ENCODE peak calls at places on chromosomes 16 and 17, in ten cellular contexts. One of them, this sample, is unnamed.

GRCh38 chr16:28277537-28278388 is 14.6 kb upstream of the SBK1 start:
- DNase-seq in GM12878: peak
- DNase-seq in endothelial cell of umbilical vein: peak
- DNase-seq in A549: peak
- DNase-seq in IMR-90: peak
- DNase-seq in tibial nerve: peak
- DNase-seq in heart left ventricle: peak
- DNase-seq in ovary: peak
- DNase-seq in breast epithelium: peak
- DNase-seq in prostate gland: peak
- DNase-seq in this sample: peak

GRCh38 chr16:84082110-84082509 is 34.6 kb downstream of the MBTPS1 start:
- DNase-seq in GM12878: no peak
- DNase-seq in endothelial cell of umbilical vein: no peak
- DNase-seq in A549: no peak
- DNase-seq in IMR-90: no peak
- DNase-seq in tibial nerve: no peak
- DNase-seq in heart left ventricle: no peak
- DNase-seq in ovary: no peak
- DNase-seq in breast epithelium: no peak
- DNase-seq in prostate gland: no peak
- DNase-seq in this sample: no peak

GRCh38 chr16:19174478-19174877 is 6.4 kb downstream of the SYT17 start:
- DNase-seq in GM12878: no peak
- DNase-seq in endothelial cell of umbilical vein: no peak
- DNase-seq in A549: no peak
- DNase-seq in IMR-90: no peak
- DNase-seq in tibial nerve: no peak
- DNase-seq in heart left ventricle: no peak
- DNase-seq in ovary: no peak
- DNase-seq in breast epithelium: no peak
- DNase-seq in prostate gland: no peak
- DNase-seq in this sample: no peak

GRCh38 chr17:48799069-48799710 is 17.8 kb downstream of the TTLL6 start:
- DNase-seq in GM12878: no peak
- DNase-seq in endothelial cell of umbilical vein: no peak
- DNase-seq in A549: peak
- DNase-seq in IMR-90: no peak
- DNase-seq in tibial nerve: no peak
- DNase-seq in heart left ventricle: no peak
- DNase-seq in ovary: no peak
- DNase-seq in breast epithelium: no peak
- DNase-seq in prostate gland: no peak
- DNase-seq in this sample: no peak

GRCh38 chr16:1466968-1467521 is 7.8 kb downstream of the CLCN7 start:
- DNase-seq in GM12878: no peak
- DNase-seq in endothelial cell of umbilical vein: no peak
- DNase-seq in A549: peak
- DNase-seq in IMR-90: peak
- DNase-seq in tibial nerve: no peak
- DNase-seq in heart left ventricle: peak
- DNase-seq in ovary: no peak
- DNase-seq in breast epithelium: no peak
- DNase-seq in prostate gland: no peak
- DNase-seq in this sample: no peak

GRCh38 chr17:5035356-5035755 is at the start of gene SLC52A1:
- DNase-seq in GM12878: no peak
- DNase-seq in endothelial cell of umbilical vein: no peak
- DNase-seq in A549: peak
- DNase-seq in IMR-90: no peak
- DNase-seq in tibial nerve: no peak
- DNase-seq in heart left ventricle: no peak
- DNase-seq in ovary: no peak
- DNase-seq in breast epithelium: no peak
- DNase-seq in prostate gland: peak
- DNase-seq in this sample: no peak

GRCh38 chr17:4514206-4514605 is 15.5 kb downstream of the SPNS2 start:
- DNase-seq in GM12878: no peak
- DNase-seq in endothelial cell of umbilical vein: no peak
- DNase-seq in A549: no peak
- DNase-seq in IMR-90: no peak
- DNase-seq in tibial nerve: no peak
- DNase-seq in heart left ventricle: no peak
- DNase-seq in ovary: no peak
- DNase-seq in breast epithelium: peak
- DNase-seq in prostate gland: peak
- DNase-seq in this sample: no peak

GRCh38 chr17:2173005-2173404 is 118.1 kb downstream of the HIC1 start:
- DNase-seq in GM12878: no peak
- DNase-seq in endothelial cell of umbilical vein: peak
- DNase-seq in A549: no peak
- DNase-seq in IMR-90: peak
- DNase-seq in tibial nerve: no peak
- DNase-seq in heart left ventricle: peak
- DNase-seq in ovary: no peak
- DNase-seq in breast epithelium: no peak
- DNase-seq in prostate gland: no peak
- DNase-seq in this sample: no peak

DNA sequence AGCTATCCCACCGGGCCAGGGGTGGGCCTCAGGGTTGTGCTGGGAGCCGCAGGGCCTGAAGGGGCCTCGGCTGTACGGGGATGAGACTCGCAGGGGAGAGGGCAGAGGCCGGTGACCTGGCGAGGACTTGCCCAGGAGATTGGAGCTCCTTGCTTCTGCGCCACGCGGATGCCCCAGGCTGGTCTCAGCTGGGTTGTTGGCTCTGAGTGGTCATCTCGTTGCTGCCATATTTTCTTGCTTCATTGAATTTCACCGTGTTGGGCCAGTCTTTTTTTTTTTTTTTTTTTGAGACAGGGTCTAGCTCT is 93.1 kb upstream of the ZNF750 start:
- DNase-seq in GM12878: no peak
- DNase-seq in endothelial cell of umbilical vein: no peak
- DNase-seq in A549: no peak
- DNase-seq in IMR-90: no peak
- DNase-seq in tibial nerve: no peak
- DNase-seq in heart left ventricle: no peak
- DNase-seq in ovary: peak
- DNase-seq in breast epithelium: no peak
- DNase-seq in prostate gland: no peak
- DNase-seq in this sample: peak
- H3K4me3 ChIP-seq in GM12878: no peak
- H3K4me3 ChIP-seq in endothelial cell of umbilical vein: no peak
- H3K4me3 ChIP-seq in A549: no peak
- H3K4me3 ChIP-seq in IMR-90: no peak
- H3K4me3 ChIP-seq in tibial nerve: no peak
- H3K4me3 ChIP-seq in heart left ventricle: no peak
- H3K4me3 ChIP-seq in ovary: no peak
- H3K4me3 ChIP-seq in breast epithelium: no peak
- H3K4me3 ChIP-seq in prostate gland: no peak
- H3K4me3 ChIP-seq in this sample: no peak

GRCh38 chr17:21352981-21353265 is 23.2 kb upstream of the KCNJ12 start:
- DNase-seq in GM12878: no peak
- DNase-seq in endothelial cell of umbilical vein: no peak
- DNase-seq in A549: no peak
- DNase-seq in IMR-90: no peak
- DNase-seq in tibial nerve: no peak
- DNase-seq in heart left ventricle: no peak
- DNase-seq in ovary: no peak
- DNase-seq in breast epithelium: no peak
- DNase-seq in prostate gland: no peak
- DNase-seq in this sample: no peak

GRCh38 chr17:21353326-21354010 is 22.7 kb upstream of the KCNJ12 start:
- DNase-seq in GM12878: no peak
- DNase-seq in endothelial cell of umbilical vein: no peak
- DNase-seq in A549: no peak
- DNase-seq in IMR-90: no peak
- DNase-seq in tibial nerve: no peak
- DNase-seq in heart left ventricle: no peak
- DNase-seq in ovary: no peak
- DNase-seq in breast epithelium: no peak
- DNase-seq in prostate gland: no peak
- DNase-seq in this sample: no peak

GRCh38 chr17:21355586-21355985 is 20.6 kb upstream of the KCNJ12 start:
- DNase-seq in GM12878: no peak
- DNase-seq in endothelial cell of umbilical vein: no peak
- DNase-seq in A549: no peak
- DNase-seq in IMR-90: no peak
- DNase-seq in tibial nerve: no peak
- DNase-seq in heart left ventricle: peak
- DNase-seq in ovary: no peak
- DNase-seq in breast epithelium: no peak
- DNase-seq in prostate gland: no peak
- DNase-seq in this sample: no peak

GRCh38 chr17:21356537-21357127 is 19.5 kb upstream of the KCNJ12 start:
- DNase-seq in GM12878: no peak
- DNase-seq in endothelial cell of umbilical vein: no peak
- DNase-seq in A549: no peak
- DNase-seq in IMR-90: no peak
- DNase-seq in tibial nerve: no peak
- DNase-seq in heart left ventricle: no peak
- DNase-seq in ovary: no peak
- DNase-seq in breast epithelium: no peak
- DNase-seq in prostate gland: no peak
- DNase-seq in this sample: no peak

DNA sequence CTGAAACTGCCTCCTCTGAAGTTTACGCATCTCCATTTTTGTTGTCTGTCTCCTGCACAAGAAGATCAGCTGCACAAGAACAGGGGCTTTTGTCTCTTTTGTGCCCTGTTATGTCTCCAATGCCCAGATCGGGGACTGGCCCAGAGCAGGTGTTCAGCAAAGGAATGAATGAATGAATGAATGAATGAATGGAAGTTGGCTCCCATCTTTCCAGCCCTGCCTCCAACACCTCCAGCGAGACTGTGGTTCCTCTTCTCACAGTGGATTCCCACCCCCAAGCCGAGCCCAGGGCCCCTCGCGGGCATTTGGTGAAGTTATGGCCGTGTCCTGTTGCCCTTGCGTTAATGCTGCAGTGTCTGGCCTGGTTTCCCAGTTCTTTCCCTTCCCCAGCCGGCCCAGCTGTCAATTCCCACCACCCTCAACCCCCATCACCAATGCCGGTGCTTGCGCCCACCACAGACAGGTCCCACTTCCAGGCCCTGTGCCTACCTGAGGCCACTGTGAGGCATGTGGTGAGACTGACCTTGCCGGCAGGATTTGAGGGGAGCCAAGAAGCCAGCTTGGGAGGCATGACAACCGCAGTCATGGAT is 21.3 kb upstream of the KCNJ12 start:
- DNase-seq in GM12878: no peak
- DNase-seq in endothelial cell of umbilical vein: no peak
- DNase-seq in A549: no peak
- DNase-seq in IMR-90: no peak
- DNase-seq in tibial nerve: no peak
- DNase-seq in heart left ventricle: peak
- DNase-seq in ovary: no peak
- DNase-seq in breast epithelium: no peak
- DNase-seq in prostate gland: no peak
- DNase-seq in this sample: no peak
- TF ChIP-seq POLR2A in GM12878: no peak
- TF ChIP-seq POLR2A in endothelial cell of umbilical vein: no peak
- TF ChIP-seq POLR2A in A549: no peak
- TF ChIP-seq POLR2A in IMR-90: no peak
- TF ChIP-seq POLR2A in tibial nerve: no peak
- TF ChIP-seq POLR2A in heart left ventricle: no peak
- TF ChIP-seq POLR2A in ovary: no peak
- TF ChIP-seq POLR2A in breast epithelium: no peak
- TF ChIP-seq POLR2A in prostate gland: no peak
- TF ChIP-seq POLR2A in this sample: no peak

GRCh38 chr17:7552621-7553051 is 3.8 kb downstream of the TNFSF12 start:
- DNase-seq in GM12878: peak
- DNase-seq in endothelial cell of umbilical vein: no peak
- DNase-seq in A549: no peak
- DNase-seq in IMR-90: no peak
- DNase-seq in tibial nerve: no peak
- DNase-seq in heart left ventricle: no peak
- DNase-seq in ovary: no peak
- DNase-seq in breast epithelium: no peak
- DNase-seq in prostate gland: no peak
- DNase-seq in this sample: no peak

GRCh38 chr17:7550359-7550758 is 1.5 kb downstream of the TNFSF12 start:
- DNase-seq in GM12878: no peak
- DNase-seq in endothelial cell of umbilical vein: no peak
- DNase-seq in A549: no peak
- DNase-seq in IMR-90: no peak
- DNase-seq in tibial nerve: no peak
- DNase-seq in heart left ventricle: no peak
- DNase-seq in ovary: no peak
- DNase-seq in breast epithelium: no peak
- DNase-seq in prostate gland: no peak
- DNase-seq in this sample: no peak

GRCh38 chr17:7551396-7551795 is 2.5 kb downstream of the TNFSF12 start:
- DNase-seq in GM12878: no peak
- DNase-seq in endothelial cell of umbilical vein: no peak
- DNase-seq in A549: no peak
- DNase-seq in IMR-90: no peak
- DNase-seq in tibial nerve: no peak
- DNase-seq in heart left ventricle: no peak
- DNase-seq in ovary: no peak
- DNase-seq in breast epithelium: no peak
- DNase-seq in prostate gland: no peak
- DNase-seq in this sample: no peak

GRCh38 chr17:7549401-7550055 is 670 bp downstream of the TNFSF12 start:
- DNase-seq in GM12878: no peak
- DNase-seq in endothelial cell of umbilical vein: no peak
- DNase-seq in A549: peak
- DNase-seq in IMR-90: no peak
- DNase-seq in tibial nerve: no peak
- DNase-seq in heart left ventricle: no peak
- DNase-seq in ovary: no peak
- DNase-seq in breast epithelium: no peak
- DNase-seq in prostate gland: no peak
- DNase-seq in this sample: no peak

GRCh38 chr17:7548585-7549400 is at the start of gene TNFSF12:
- DNase-seq in GM12878: no peak
- DNase-seq in endothelial cell of umbilical vein: peak
- DNase-seq in A549: peak
- DNase-seq in IMR-90: peak
- DNase-seq in tibial nerve: peak
- DNase-seq in heart left ventricle: peak
- DNase-seq in ovary: peak
- DNase-seq in breast epithelium: peak
- DNase-seq in prostate gland: peak
- DNase-seq in this sample: peak
- TF ChIP-seq CTCF in GM12878: peak
- TF ChIP-seq CTCF in endothelial cell of umbilical vein: no peak
- TF ChIP-seq CTCF in A549: peak
- TF ChIP-seq CTCF in IMR-90: peak
- TF ChIP-seq CTCF in tibial nerve: peak
- TF ChIP-seq CTCF in heart left ventricle: no peak
- TF ChIP-seq CTCF in ovary: peak
- TF ChIP-seq CTCF in breast epithelium: no peak
- TF ChIP-seq CTCF in prostate gland: peak
- TF ChIP-seq CTCF in this sample: no peak

GRCh38 chr17:56593741-56594527 is 435 bp downstream of the NOG start:
- DNase-seq in GM12878: no peak
- DNase-seq in endothelial cell of umbilical vein: peak
- DNase-seq in A549: no peak
- DNase-seq in IMR-90: peak
- DNase-seq in tibial nerve: no peak
- DNase-seq in heart left ventricle: peak
- DNase-seq in ovary: peak
- DNase-seq in breast epithelium: peak
- DNase-seq in prostate gland: peak
- DNase-seq in this sample: no peak

GRCh38 chr17:56596741-56597494 is 3.4 kb downstream of the NOG start:
- DNase-seq in GM12878: no peak
- DNase-seq in endothelial cell of umbilical vein: no peak
- DNase-seq in A549: no peak
- DNase-seq in IMR-90: no peak
- DNase-seq in tibial nerve: no peak
- DNase-seq in heart left ventricle: no peak
- DNase-seq in ovary: no peak
- DNase-seq in breast epithelium: no peak
- DNase-seq in prostate gland: no peak
- DNase-seq in this sample: peak

GRCh38 chr17:56595831-56596740 is 2.6 kb downstream of the NOG start:
- DNase-seq in GM12878: no peak
- DNase-seq in endothelial cell of umbilical vein: no peak
- DNase-seq in A549: no peak
- DNase-seq in IMR-90: peak
- DNase-seq in tibial nerve: no peak
- DNase-seq in heart left ventricle: no peak
- DNase-seq in ovary: no peak
- DNase-seq in breast epithelium: no peak
- DNase-seq in prostate gland: no peak
- DNase-seq in this sample: peak

GRCh38 chr17:56593073-56593740 is at the start of gene NOG:
- DNase-seq in GM12878: no peak
- DNase-seq in endothelial cell of umbilical vein: peak
- DNase-seq in A549: peak
- DNase-seq in IMR-90: peak
- DNase-seq in tibial nerve: no peak
- DNase-seq in heart left ventricle: peak
- DNase-seq in ovary: peak
- DNase-seq in breast epithelium: no peak
- DNase-seq in prostate gland: peak
- DNase-seq in this sample: no peak

GRCh38 chr17:56594528-56595418 is 1.3 kb downstream of the NOG start:
- DNase-seq in GM12878: no peak
- DNase-seq in endothelial cell of umbilical vein: peak
- DNase-seq in A549: peak
- DNase-seq in IMR-90: peak
- DNase-seq in tibial nerve: no peak
- DNase-seq in heart left ventricle: peak
- DNase-seq in ovary: no peak
- DNase-seq in breast epithelium: no peak
- DNase-seq in prostate gland: no peak
- DNase-seq in this sample: no peak
- H3K4me3 ChIP-seq in GM12878: no peak
- H3K4me3 ChIP-seq in endothelial cell of umbilical vein: peak
- H3K4me3 ChIP-seq in A549: peak
- H3K4me3 ChIP-seq in IMR-90: peak
- H3K4me3 ChIP-seq in tibial nerve: peak
- H3K4me3 ChIP-seq in heart left ventricle: peak
- H3K4me3 ChIP-seq in ovary: peak
- H3K4me3 ChIP-seq in breast epithelium: peak
- H3K4me3 ChIP-seq in prostate gland: peak
- H3K4me3 ChIP-seq in this sample: peak